ENCODE peak calls at places on chromosomes 2 and 18, in eight cellular contexts. E, G, W, Q, T, X, U and H are unnamed samples.

GRCh38 chr2:32212293-32212692 is 46.6 kb downstream of the SLC30A6 start:
- DNase-seq in Q (no peak), X (no peak), E (no peak), U (no peak), T (no peak), G (no peak), W (no peak), H (no peak)

GRCh38 chr2:68946117-68946516 is 6.6 kb downstream of the GKN2 start:
- DNase-seq in E (no peak), U (no peak), W (no peak), G (no peak), T (no peak), Q (no peak), X (no peak), H (no peak)

GRCh38 chr2:104976603-104977120 is 61.2 kb upstream of the MRPS9 start:
- DNase-seq in Q (no peak), E (peak), W (no peak), U (no peak), X (peak), G (no peak), T (no peak), H (no peak)

GRCh38 chr18:21662591-21662990 is 42.0 kb downstream of the ABHD3 start:
- DNase-seq in E (no peak), W (no peak), T (no peak), G (no peak), U (no peak), Q (no peak), X (no peak), H (no peak)

GRCh38 chr2:239522740-239523119 is 121.9 kb upstream of the HDAC4 start:
- DNase-seq in G (no peak), Q (no peak), W (no peak), T (no peak), U (no peak), E (no peak), X (no peak), H (no peak)

GRCh38 chr2:110017-110416 is 63.7 kb upstream of the FAM110C start:
- DNase-seq in W (no peak), T (no peak), G (no peak), E (no peak), U (no peak), Q (no peak), X (no peak), H (no peak)

GRCh38 chr2:237601453-237602116 is 11.1 kb upstream of the RAB17 start:
- DNase-seq in W (no peak), G (no peak), U (no peak), E (no peak), X (no peak), Q (no peak), T (no peak), H (no peak)

GRCh38 chr18:58221060-58221725 is 177.2 kb downstream of the NEDD4L start:
- DNase-seq in W (no peak), Q (no peak), T (no peak), X (no peak), E (no peak), G (peak), U (no peak), H (no peak)

GRCh38 chr2:29207352-29207751 is 92.1 kb downstream of the CLIP4 start:
- DNase-seq in W (no peak), E (no peak), Q (no peak), U (no peak), X (no peak), T (no peak), G (no peak), H (no peak)

GRCh38 chr2:15092166-15092565 is 459.6 kb downstream of the LRATD1 start:
- DNase-seq in Q (no peak), X (no peak), E (no peak), U (no peak), W (no peak), G (no peak), T (no peak), H (no peak)

GRCh38 chr2:88627856-88628568 is 748 bp upstream of the EIF2AK3 start:
- DNase-seq in Q (peak), U (peak), E (no peak), W (peak), X (peak), G (peak), T (peak), H (peak)

GRCh38 chr18:22106536-22107292 is 62.7 kb upstream of the GATA6 start:
- DNase-seq in U (peak), W (no peak), E (no peak), T (no peak), G (peak), X (no peak), Q (no peak), H (no peak)

GRCh38 chr2:71801969-71802368 is 345.7 kb downstream of the CYP26B1 start:
- DNase-seq in T (peak), E (no peak), Q (peak), U (peak), W (peak), G (peak), X (peak), H (peak)

GRCh38 chr2:157442136-157442535 is 1.8 kb downstream of the CYTIP start:
- DNase-seq in T (no peak), E (no peak), W (no peak), U (no peak), Q (no peak), G (no peak), X (no peak), H (no peak)

GRCh38 chr2:84954329-84954728 is 16.6 kb upstream of the KCMF1 start:
- DNase-seq in G (no peak), U (no peak), E (no peak), W (no peak), T (no peak), Q (no peak), X (no peak), H (no peak)

GRCh38 chr2:65435625-65436168 is 3.3 kb upstream of the SPRED2 start:
- DNase-seq in U (peak), G (peak), W (peak), E (no peak), T (peak), Q (peak), X (peak), H (peak)

GRCh38 chr2:25567406-25567805 is 106.0 kb downstream of the DTNB start:
- DNase-seq in Q (peak), G (peak), T (no peak), E (peak), W (no peak), U (no peak), X (no peak), H (no peak)

GRCh38 chr18:36328916-36329315 is 31.4 kb downstream of the FHOD3 start:
- DNase-seq in G (no peak), E (no peak), W (no peak), T (no peak), Q (no peak), X (no peak), U (no peak), H (no peak)

GRCh38 chr2:140643761-140644187 is 1487.0 kb downstream of the LRP1B start:
- DNase-seq in G (peak), E (no peak), Q (no peak), U (no peak), W (no peak), X (no peak), T (no peak), H (no peak)

GRCh38 chr2:140639628-140640027 is 1491.2 kb downstream of the LRP1B start:
- DNase-seq in U (no peak), Q (no peak), E (no peak), W (no peak), T (no peak), X (no peak), G (no peak), H (no peak)

DNA sequence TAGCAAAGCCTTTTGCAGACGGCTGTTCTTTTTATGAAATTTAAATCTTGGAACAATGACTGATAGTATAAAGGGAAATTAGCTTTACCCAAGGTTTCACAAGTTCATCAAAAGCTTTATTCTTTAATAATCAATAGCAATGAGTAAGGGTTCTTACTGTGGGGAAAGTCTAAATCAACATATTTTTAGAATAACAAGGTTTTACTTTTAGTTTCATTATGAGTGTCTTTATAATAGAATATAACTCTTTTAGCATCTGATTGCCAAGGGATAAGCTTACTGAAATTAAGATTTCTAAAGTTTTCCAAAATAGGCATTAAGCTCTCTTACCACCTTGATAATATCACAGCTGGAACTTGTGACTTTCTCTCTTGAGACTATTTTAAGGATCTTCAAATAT is 1489.7 kb downstream of the LRP1B start:
- DNase-seq in E (no peak), W (no peak), U (no peak), T (no peak), G (no peak), X (no peak), Q (no peak), H (no peak)
- TF ChIP-seq CTCF in E (no peak), W (no peak), U (no peak), T (no peak), G (no peak), X (no peak), Q (no peak), H (no peak)

GRCh38 chr2:216664593-216665034 is 30.7 kb downstream of the IGFBP5 start:
- DNase-seq in U (no peak), Q (no peak), T (no peak), X (peak), G (peak), W (no peak), E (no peak), H (no peak)
- TF ChIP-seq CTCF in U (no peak), Q (no peak), T (no peak), X (peak), G (no peak), W (no peak), E (peak), H (no peak)

DNA sequence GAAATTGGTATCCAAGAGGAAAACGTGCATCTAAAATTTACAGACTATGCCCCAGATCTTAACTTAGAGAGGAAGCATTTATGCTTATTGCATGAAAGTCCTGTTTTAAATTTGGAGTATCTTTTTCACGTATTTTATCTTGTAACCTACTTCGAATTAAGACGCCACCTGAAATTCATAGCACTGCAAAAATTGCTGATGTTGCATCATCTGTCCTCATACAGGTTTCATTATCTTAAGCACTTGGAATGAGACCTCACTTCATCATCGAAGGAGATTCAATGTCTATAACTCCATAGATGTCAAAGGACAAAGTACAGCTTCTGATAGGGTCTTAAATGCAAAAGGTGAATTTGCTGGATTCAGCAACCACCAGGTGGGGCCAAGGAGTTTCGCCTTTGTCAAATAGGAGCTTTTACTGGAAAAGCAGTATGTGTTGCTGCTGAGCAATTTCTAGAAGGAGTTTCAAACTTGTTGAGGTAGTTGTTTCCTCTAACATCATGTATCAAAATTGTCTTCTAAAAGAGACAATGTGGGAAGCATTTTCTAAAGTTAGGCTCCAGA is 106.4 kb upstream of the CCDC85A start:
- DNase-seq in Q (peak), X (peak), G (peak), W (peak), T (no peak), E (no peak), U (no peak), H (no peak)
- TF ChIP-seq CTCF in Q (no peak), X (peak), G (peak), W (peak), T (peak), E (peak), U (no peak), H (no peak)

GRCh38 chr2:232598293-232598692 is 35.1 kb upstream of the EFHD1 start:
- DNase-seq in W (no peak), Q (no peak), X (no peak), T (no peak), E (no peak), U (no peak), G (no peak), H (no peak)

GRCh38 chr2:232588680-232589585 is 38.4 kb downstream of the EIF4E2 start:
- DNase-seq in E (no peak), X (peak), Q (peak), U (no peak), T (peak), G (peak), W (no peak), H (peak)

GRCh38 chr2:232592687-232593407 is 40.6 kb upstream of the EFHD1 start:
- DNase-seq in T (no peak), E (no peak), U (no peak), Q (no peak), X (no peak), W (no peak), G (peak), H (peak)

GRCh38 chr2:232597362-232598079 is 35.9 kb upstream of the EFHD1 start:
- DNase-seq in Q (no peak), T (no peak), W (no peak), X (no peak), G (no peak), U (no peak), E (no peak), H (no peak)

DNA sequence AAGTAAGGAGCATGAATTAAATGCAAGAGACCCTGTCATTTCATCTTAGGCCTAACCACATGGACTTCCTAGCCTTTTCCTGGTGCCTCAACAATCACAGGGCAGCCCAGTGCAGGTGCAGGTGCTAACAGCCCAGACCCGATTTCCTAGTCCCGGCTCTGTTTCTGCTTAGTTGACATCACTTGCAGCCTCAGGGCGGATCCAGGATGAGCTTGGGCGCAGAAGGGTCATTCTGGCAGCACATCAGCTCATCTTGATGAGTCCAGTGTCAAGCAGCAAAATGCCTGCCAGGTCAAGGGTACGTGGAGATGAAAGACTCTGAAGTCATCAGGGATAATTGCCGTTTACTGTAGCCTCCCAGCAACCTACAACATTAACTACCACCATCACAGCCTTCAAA is 39.5 kb upstream of the EFHD1 start:
- DNase-seq in X (no peak), G (no peak), W (no peak), U (no peak), Q (no peak), T (no peak), E (no peak), H (no peak)
- TF ChIP-seq CTCF in X (no peak), G (no peak), W (no peak), U (no peak), Q (no peak), T (no peak), E (no peak), H (no peak)

DNA sequence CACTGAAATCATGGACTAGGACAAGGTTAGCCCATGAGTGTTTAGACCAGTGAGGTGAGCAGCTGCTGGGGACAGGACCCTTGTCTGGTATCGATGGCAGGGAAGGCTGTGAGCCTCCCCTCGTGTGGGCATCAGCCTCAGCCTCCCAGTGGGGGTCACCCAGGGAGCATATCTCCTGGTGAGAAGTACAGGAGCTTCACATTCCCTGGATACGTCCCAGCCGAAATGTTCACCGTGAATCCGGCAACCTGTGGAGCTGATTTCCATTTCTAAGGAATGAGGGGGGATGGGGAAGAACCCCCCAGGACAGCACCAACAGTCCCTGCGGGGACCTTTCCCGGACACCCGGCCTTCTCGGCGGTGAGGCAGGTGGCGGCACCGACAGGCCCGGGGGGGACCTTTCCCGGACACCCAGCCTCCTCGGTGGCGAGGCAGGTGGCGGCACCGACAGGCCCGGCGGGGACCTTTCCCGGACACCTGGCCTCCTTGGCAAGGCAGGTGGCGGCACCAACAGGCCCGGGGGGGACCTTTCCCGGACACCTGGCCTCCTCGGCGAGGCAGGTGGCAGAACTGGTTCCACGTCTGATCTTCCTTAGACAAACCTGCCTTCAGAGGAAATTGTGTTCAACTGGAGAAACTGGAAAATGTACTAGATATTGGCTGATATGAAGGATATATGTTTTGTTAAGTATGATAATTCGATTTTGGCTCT is 21.2 kb downstream of the RTP5 start:
- DNase-seq in Q (no peak), G (peak), T (no peak), W (no peak), X (peak), U (no peak), E (no peak), H (no peak)
- TF ChIP-seq CTCF in Q (no peak), G (no peak), T (no peak), W (no peak), X (no peak), U (no peak), E (no peak), H (no peak)